ENCODE peak calls at places on chromosome 13, in six cellular contexts. Q is Calu3; B is uterus; S is GM23338; F is activated CD8-positive, alpha-beta T cell treated with anti-CD3 and anti-CD28 coated beads for 36 hours; V is cardiac fibroblast. N is an unnamed sample.

GRCh38 chr13:114279146-114279545 is 2.3 kb upstream of the UPF3A start:
- DNase-seq in F (no peak), B (no peak), Q (no peak), S (no peak), V (no peak), N (no peak)

GRCh38 chr13:46010148-46010547 is 42.4 kb downstream of the ZC3H13 start:
- DNase-seq in V (peak), F (no peak), B (no peak), S (peak), Q (no peak), N (peak)

GRCh38 chr13:71412231-71412630 is 454.8 kb downstream of the DACH1 start:
- DNase-seq in Q (no peak), S (no peak), B (no peak), F (no peak), V (no peak), N (no peak)

GRCh38 chr13:100510208-100510997 is 78.2 kb downstream of the GGACT start:
- DNase-seq in F (no peak), V (no peak), S (peak), B (no peak), Q (no peak), N (no peak)

GRCh38 chr13:110132178-110132975 is 174.6 kb downstream of the COL4A1 start:
- DNase-seq in S (no peak), F (no peak), V (peak), B (no peak), Q (no peak), N (no peak)

GRCh38 chr13:84994582-84994981 is 804.6 kb downstream of the SLITRK6 start:
- DNase-seq in F (no peak), Q (no peak), V (no peak), B (no peak), S (no peak), N (no peak)

GRCh38 chr13:19150226-19150625 is 31.4 kb downstream of the TUBA3C start:
- DNase-seq in F (no peak), S (no peak), V (no peak), Q (no peak), B (no peak), N (no peak)

GRCh38 chr13:47484564-47484963 is 516.5 kb downstream of the SUCLA2 start:
- DNase-seq in B (no peak), V (peak), Q (no peak), F (no peak), S (no peak), N (no peak)

GRCh38 chr13:112077729-112078128 is 10.8 kb downstream of the SOX1 start:
- DNase-seq in F (no peak), Q (no peak), V (no peak), S (no peak), B (no peak), N (no peak)

GRCh38 chr13:51453308-51453958 is 597 bp upstream of the INTS6 start:
- DNase-seq in V (no peak), B (peak), S (peak), Q (peak), F (peak), N (peak)

GRCh38 chr13:20487927-20488326 is 37.7 kb downstream of the CRYL1 start:
- DNase-seq in V (no peak), B (no peak), Q (no peak), S (no peak), F (no peak), N (no peak)

GRCh38 chr13:27638521-27638920 is 16.8 kb downstream of the POLR1D start:
- DNase-seq in V (peak), S (no peak), F (no peak), Q (no peak), B (peak), N (no peak)

GRCh38 chr13:26618726-26619125 is 61.2 kb downstream of the WASF3 start:
- DNase-seq in B (no peak), S (no peak), Q (no peak), F (no peak), V (no peak), N (no peak)

GRCh38 chr13:76799696-76800095 is 86.5 kb downstream of the KCTD12 start:
- DNase-seq in V (peak), Q (no peak), B (no peak), S (no peak), F (no peak), N (no peak)

GRCh38 chr13:114038211-114038613 is 64.3 kb upstream of the C13orf46 start:
- DNase-seq in B (no peak), S (no peak), F (no peak), Q (no peak), V (peak), N (peak)

GRCh38 chr13:110347535-110348308 is 40.6 kb downstream of the COL4A2 start:
- DNase-seq in F (no peak), B (peak), Q (peak), V (peak), S (no peak), N (peak)

GRCh38 chr13:113875829-113876228 is 12.0 kb upstream of the GAS6 start:
- DNase-seq in V (no peak), F (peak), S (no peak), B (no peak), Q (no peak), N (no peak)

GRCh38 chr13:90461398-90461797 is 886.1 kb upstream of the MIR17HG start:
- DNase-seq in V (no peak), Q (no peak), F (no peak), B (no peak), S (no peak), N (no peak)

GRCh38 chr13:20160346-20161274 is at the start of gene GJA3:
- DNase-seq in Q (peak), V (peak), S (peak), F (peak), B (no peak), N (peak)

GRCh38 chr13:81686877-81687276 is 1346.0 kb upstream of the SPRY2 start:
- DNase-seq in S (no peak), F (no peak), Q (no peak), V (peak), B (no peak), N (peak)

GRCh38 chr13:114105351-114106225 is 26.8 kb downstream of the RASA3 start:
- DNase-seq in S (no peak), F (no peak), Q (no peak), B (peak), V (no peak), N (no peak)

DNA sequence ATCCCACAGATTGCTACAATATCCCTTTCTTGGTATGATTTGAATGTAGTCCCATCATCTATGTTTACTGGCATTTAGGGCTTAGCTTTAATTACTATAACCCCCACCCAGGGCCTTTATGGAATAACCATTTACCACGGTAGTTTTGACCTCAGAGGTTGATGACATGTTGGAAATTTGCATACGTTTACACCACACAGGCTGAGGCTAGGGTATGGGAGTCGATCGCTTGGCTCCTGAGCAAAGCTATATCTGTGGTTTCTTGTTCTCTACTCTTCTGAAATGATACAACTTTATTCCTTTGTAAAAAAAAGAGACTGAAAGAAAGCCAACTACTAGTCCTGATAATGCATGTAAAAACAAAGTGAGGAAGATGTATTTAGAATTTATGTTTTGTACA is 28.2 kb upstream of the RFC3 start:
- DNase-seq in Q (no peak), V (no peak), S (no peak), B (no peak), F (no peak), N (no peak)
- TF ChIP-seq CTCF in Q (no peak), V (no peak), S (no peak), B (no peak), F (no peak), N (no peak)

DNA sequence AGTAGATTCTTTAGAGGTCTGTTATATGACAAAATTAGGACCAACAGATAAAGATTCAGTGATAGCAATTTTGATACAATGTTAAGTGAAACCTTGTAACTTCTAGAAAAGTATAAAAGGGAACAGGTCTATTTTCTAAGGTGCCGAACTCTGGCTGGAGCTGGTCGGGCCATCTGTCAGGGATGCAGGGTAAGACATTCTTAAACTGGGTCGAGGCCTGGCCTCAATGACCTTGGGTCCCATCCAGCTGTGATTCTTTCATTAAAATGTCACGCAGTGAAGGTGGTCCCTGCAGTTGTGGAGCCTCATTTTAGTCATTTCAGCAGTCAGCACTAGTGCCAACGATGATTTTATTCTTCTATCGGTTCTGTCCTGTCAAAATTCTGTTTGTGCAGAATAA is 271.9 kb upstream of the SPRY2 start:
- DNase-seq in B (no peak), Q (no peak), F (no peak), S (peak), V (no peak), N (no peak)
- TF ChIP-seq CTCF in B (no peak), Q (no peak), F (no peak), S (no peak), V (no peak), N (no peak)

GRCh38 chr13:75724742-75725504 is 88.8 kb downstream of the LMO7 start:
- DNase-seq in F (no peak), Q (no peak), B (no peak), V (no peak), S (no peak), N (no peak)
- TF ChIP-seq CTCF in F (no peak), Q (no peak), B (no peak), V (no peak), S (no peak), N (no peak)

DNA sequence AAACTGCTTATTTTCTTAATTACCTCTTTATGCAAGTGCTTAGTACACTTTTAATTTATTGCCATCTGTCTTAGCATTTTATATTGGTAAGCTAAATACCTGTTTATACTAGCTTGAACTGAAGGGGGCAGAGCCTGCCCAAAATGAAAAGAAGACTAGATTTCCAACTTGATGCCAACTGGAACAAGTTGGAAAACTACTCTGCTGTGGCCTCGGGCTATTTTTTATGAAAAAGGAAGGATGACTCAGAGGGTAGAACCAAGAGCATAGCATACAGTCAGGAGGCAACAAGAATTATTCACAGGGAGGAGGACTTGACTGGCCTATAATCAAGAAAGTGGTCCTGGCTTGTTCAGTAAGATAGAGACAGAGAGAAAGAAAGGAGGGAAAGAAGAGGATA is 150.3 kb downstream of the NDFIP2 start:
- DNase-seq in B (no peak), Q (peak), S (peak), V (peak), F (no peak), N (peak)
- TF ChIP-seq CTCF in B (no peak), Q (no peak), S (peak), V (peak), F (no peak), N (peak)

GRCh38 chr13:24627090-24627714 is 53.0 kb upstream of the ATP12A start:
- DNase-seq in S (peak), Q (no peak), F (no peak), B (no peak), V (no peak), N (no peak)
- TF ChIP-seq CTCF in S (peak), Q (no peak), F (no peak), B (no peak), V (peak), N (peak)

GRCh38 chr13:61286148-61286745 is 129.4 kb downstream of the PCDH20 start:
- DNase-seq in B (no peak), F (peak), V (no peak), Q (no peak), S (peak), N (peak)
- TF ChIP-seq CTCF in B (no peak), F (no peak), V (no peak), Q (no peak), S (peak), N (peak)

N was measured in A673.